ENCODE peak calls at places on chromosomes 4 and X, in six cellular contexts. X, R, B, L, A and O are unnamed samples.

GRCh38 chr4:115850799-115851509 is 737.5 kb upstream of the NDST4 start:
- DNase-seq in L (no peak), B (no peak), A (no peak), X (no peak), R (no peak), O (no peak)

GRCh38 chrX:110311437-110312230 is 6.3 kb downstream of the AMMECR1 start:
- DNase-seq in L (no peak), X (no peak), B (no peak), A (peak), R (no peak), O (no peak)

GRCh38 chr4:140296335-140296753 is 77.1 kb upstream of the SCOC start:
- DNase-seq in R (peak), X (no peak), B (peak), A (peak), L (no peak), O (no peak)

GRCh38 chr4:44632089-44632488 is 19.3 kb downstream of the YIPF7 start:
- DNase-seq in R (no peak), A (no peak), B (no peak), X (no peak), L (no peak), O (no peak)

GRCh38 chr4:16794816-16795445 is 103.5 kb downstream of the LDB2 start:
- DNase-seq in R (no peak), A (peak), X (no peak), L (no peak), B (no peak), O (no peak)

GRCh38 chrX:42825201-42825600 is 47.2 kb upstream of the PPP1R2C start:
- DNase-seq in L (no peak), B (no peak), X (no peak), A (no peak), R (no peak), O (no peak)

GRCh38 chrX:1386338-1387127 is 5.4 kb downstream of the SLC25A6 start:
- DNase-seq in R (no peak), B (no peak), L (peak), X (no peak), A (no peak), O (no peak)

GRCh38 chr4:93829531-93830089 is 1.1 kb downstream of the ATOH1 start:
- DNase-seq in B (no peak), R (no peak), A (no peak), X (no peak), L (no peak), O (no peak)

GRCh38 chr4:173529505-173530325 is at the start of gene HAND2:
- DNase-seq in A (peak), L (no peak), B (peak), R (no peak), X (no peak), O (no peak)

GRCh38 chrX:33987458-33987857 is 144.7 kb downstream of the FAM47A start:
- DNase-seq in B (no peak), L (no peak), R (no peak), A (no peak), X (no peak), O (no peak)

GRCh38 chr4:140219567-140219966 is 65.6 kb upstream of the MAML3 start:
- DNase-seq in L (no peak), X (no peak), R (no peak), A (no peak), B (no peak), O (no peak)

GRCh38 chrX:134542485-134542884 is 82.5 kb downstream of the HPRT1 start:
- DNase-seq in X (no peak), R (peak), B (no peak), A (peak), L (no peak), O (no peak)

GRCh38 chr4:8200302-8200975 is 1.3 kb downstream of the SH3TC1 start:
- DNase-seq in A (peak), X (no peak), B (no peak), L (peak), R (no peak), O (no peak)

GRCh38 chrX:47690175-47690574 is 31.2 kb upstream of the UXT start:
- DNase-seq in X (no peak), R (no peak), L (no peak), B (no peak), A (peak), O (no peak)

GRCh38 chr4:154609532-154609931 is 2.9 kb downstream of the FGG start:
- DNase-seq in B (no peak), X (no peak), R (no peak), L (no peak), A (no peak), O (no peak)

GRCh38 chr4:154604696-154605200 is 7.7 kb downstream of the FGG start:
- DNase-seq in A (no peak), L (no peak), B (no peak), X (no peak), R (no peak), O (no peak)

GRCh38 chr4:154611833-154612232 is 623 bp downstream of the FGG start:
- DNase-seq in B (no peak), A (no peak), X (no peak), L (no peak), R (no peak), O (no peak)

GRCh38 chr4:154606728-154607723 is 5.4 kb downstream of the FGG start:
- DNase-seq in R (no peak), B (no peak), L (no peak), X (no peak), A (no peak), O (no peak)

GRCh38 chr4:154608555-154609252 is 3.8 kb downstream of the FGG start:
- DNase-seq in A (no peak), B (no peak), X (no peak), L (no peak), R (no peak), O (no peak)
- H3K4me3 ChIP-seq in A (no peak), B (no peak), X (no peak), L (no peak), R (no peak), O (no peak)

DNA sequence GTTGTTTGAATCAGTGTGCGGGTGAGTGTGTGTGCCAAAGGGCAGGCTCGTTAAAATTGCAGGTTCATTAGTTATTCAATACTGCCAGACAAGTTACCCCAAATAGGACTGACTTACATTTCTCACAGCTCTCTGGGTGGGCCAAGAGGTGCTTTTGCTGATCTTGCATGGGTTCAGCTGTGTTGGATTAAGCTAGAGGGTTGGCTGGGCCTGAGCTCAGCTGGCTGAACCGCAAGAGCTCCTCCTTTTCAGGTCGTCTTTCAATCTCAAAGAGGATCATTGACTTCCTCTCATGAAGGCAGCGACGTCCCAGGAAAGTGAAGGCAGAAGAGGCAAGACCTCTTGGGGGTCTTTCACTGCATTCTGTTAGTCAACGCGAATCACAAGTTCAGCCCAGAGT is 343.3 kb upstream of the FRG1 start:
- DNase-seq in X (no peak), L (no peak), R (no peak), A (no peak), B (no peak), O (no peak)
- TF ChIP-seq CTCF in X (no peak), L (no peak), R (no peak), A (no peak), B (no peak), O (no peak)

DNA sequence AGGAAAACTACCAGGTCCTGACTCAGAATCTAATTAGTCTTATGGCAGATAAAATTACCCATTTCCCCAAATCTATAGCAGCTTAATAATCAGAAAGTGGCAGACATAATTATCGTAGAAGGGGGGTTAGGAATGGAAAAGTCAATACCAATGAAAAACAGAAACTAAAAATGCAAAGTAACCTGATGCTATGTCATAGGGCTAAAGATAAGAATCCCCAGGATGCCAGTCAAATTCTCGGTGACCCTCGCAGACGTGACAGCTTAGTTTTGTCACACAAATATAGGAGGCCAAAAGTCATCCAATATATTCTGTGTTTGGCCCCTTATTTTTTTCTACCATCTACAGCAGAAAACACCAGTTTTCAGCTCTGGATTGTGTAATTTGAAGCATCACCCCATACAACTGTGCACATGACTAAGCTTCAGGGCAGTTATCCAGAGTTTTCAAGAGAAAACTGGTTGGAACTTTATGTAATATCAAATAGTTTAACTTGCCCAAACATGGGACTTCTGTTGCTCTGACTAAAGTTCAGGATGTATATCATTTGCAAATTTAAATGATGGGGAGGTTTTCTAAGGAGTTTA is 30.9 kb downstream of the RASSF6 start:
- DNase-seq in L (no peak), B (no peak), X (no peak), A (peak), R (peak), O (no peak)
- H3K4me3 ChIP-seq in L (no peak), B (no peak), X (no peak), A (no peak), R (no peak), O (no peak)

GRCh38 chr4:72283357-72283756 is 251.6 kb downstream of the NPFFR2 start:
- DNase-seq in A (no peak), R (no peak), X (no peak), L (no peak), B (no peak), O (no peak)
- TF ChIP-seq CTCF in A (no peak), R (no peak), X (no peak), L (no peak), B (no peak), O (no peak)